ENCODE peak calls at places on chromosome 15, in four cellular contexts. One of them, this sample, is unnamed.

GRCh38 chr15:74053497-74053896 is 28.9 kb downstream of the GOLGA6A start:
- DNase-seq in Peyer's patch: no peak
- DNase-seq in occipital lobe: no peak
- DNase-seq in CD14-positive monocyte: no peak
- DNase-seq in this sample: no peak

GRCh38 chr15:70030851-70031645 is 66.7 kb downstream of the TLE3 start:
- DNase-seq in Peyer's patch: no peak
- DNase-seq in CD14-positive monocyte: peak
- DNase-seq in occipital lobe: no peak
- DNase-seq in this sample: no peak

GRCh38 chr15:77021803-77022381 is 27.0 kb downstream of the PSTPIP1 start:
- DNase-seq in CD14-positive monocyte: no peak
- DNase-seq in occipital lobe: no peak
- DNase-seq in Peyer's patch: peak
- DNase-seq in this sample: no peak

GRCh38 chr15:96849501-96849900 is 519.0 kb downstream of the NR2F2 start:
- DNase-seq in Peyer's patch: no peak
- DNase-seq in CD14-positive monocyte: no peak
- DNase-seq in occipital lobe: no peak
- DNase-seq in this sample: no peak

GRCh38 chr15:32909431-32909830 is 191.6 kb downstream of the GREM1 start:
- DNase-seq in occipital lobe: no peak
- DNase-seq in CD14-positive monocyte: no peak
- DNase-seq in Peyer's patch: no peak
- DNase-seq in this sample: no peak

GRCh38 chr15:32670624-32671022 is 29.1 kb downstream of the SCG5 start:
- DNase-seq in Peyer's patch: no peak
- DNase-seq in occipital lobe: no peak
- DNase-seq in CD14-positive monocyte: no peak
- DNase-seq in this sample: no peak

GRCh38 chr15:90489944-90490343 is 39.8 kb upstream of the CRTC3 start:
- DNase-seq in CD14-positive monocyte: no peak
- DNase-seq in Peyer's patch: no peak
- DNase-seq in occipital lobe: no peak
- DNase-seq in this sample: no peak

GRCh38 chr15:39552546-39552945 is 28.3 kb upstream of the THBS1 start:
- DNase-seq in occipital lobe: no peak
- DNase-seq in CD14-positive monocyte: no peak
- DNase-seq in Peyer's patch: no peak
- DNase-seq in this sample: no peak

GRCh38 chr15:49314729-49315128 is 108.3 kb upstream of the FGF7 start:
- DNase-seq in occipital lobe: no peak
- DNase-seq in Peyer's patch: no peak
- DNase-seq in CD14-positive monocyte: no peak
- DNase-seq in this sample: no peak

GRCh38 chr15:26158176-26158575 is 295.0 kb upstream of the ATP10A start:
- DNase-seq in CD14-positive monocyte: no peak
- DNase-seq in occipital lobe: no peak
- DNase-seq in Peyer's patch: no peak
- DNase-seq in this sample: no peak

GRCh38 chr15:41949400-41950126 is 22.8 kb downstream of the EHD4 start:
- DNase-seq in Peyer's patch: no peak
- DNase-seq in CD14-positive monocyte: no peak
- DNase-seq in occipital lobe: no peak
- DNase-seq in this sample: no peak

GRCh38 chr15:23857028-23857641 is 170.0 kb upstream of the NDN start:
- DNase-seq in CD14-positive monocyte: no peak
- DNase-seq in occipital lobe: no peak
- DNase-seq in Peyer's patch: no peak
- DNase-seq in this sample: peak

GRCh38 chr15:50148362-50148963 is 29.4 kb upstream of the ATP8B4 start:
- DNase-seq in CD14-positive monocyte: no peak
- DNase-seq in occipital lobe: no peak
- DNase-seq in Peyer's patch: no peak
- DNase-seq in this sample: no peak

GRCh38 chr15:93235926-93236781 is 147.1 kb upstream of the RGMA start:
- DNase-seq in CD14-positive monocyte: peak
- DNase-seq in occipital lobe: peak
- DNase-seq in Peyer's patch: no peak
- DNase-seq in this sample: no peak

GRCh38 chr15:78374436-78375393 is 34.6 kb downstream of the CRABP1 start:
- DNase-seq in occipital lobe: no peak
- DNase-seq in CD14-positive monocyte: peak
- DNase-seq in Peyer's patch: no peak
- DNase-seq in this sample: no peak

GRCh38 chr15:67731112-67731761 is 94.1 kb upstream of the SKOR1 start:
- DNase-seq in occipital lobe: no peak
- DNase-seq in CD14-positive monocyte: no peak
- DNase-seq in Peyer's patch: no peak
- DNase-seq in this sample: no peak

GRCh38 chr15:70528270-70528706 is 235.1 kb downstream of the UACA start:
- DNase-seq in CD14-positive monocyte: peak
- DNase-seq in Peyer's patch: peak
- DNase-seq in occipital lobe: no peak
- DNase-seq in this sample: no peak

GRCh38 chr15:40939909-40940801 is 11.0 kb downstream of the DLL4 start:
- DNase-seq in CD14-positive monocyte: no peak
- DNase-seq in occipital lobe: no peak
- DNase-seq in Peyer's patch: no peak
- DNase-seq in this sample: peak

GRCh38 chr15:57109005-57109404 is 190.6 kb downstream of the TCF12 start:
- DNase-seq in CD14-positive monocyte: no peak
- DNase-seq in Peyer's patch: no peak
- DNase-seq in occipital lobe: no peak
- DNase-seq in this sample: no peak

GRCh38 chr15:96361309-96362000 is 31.0 kb downstream of the NR2F2 start:
- DNase-seq in occipital lobe: no peak
- DNase-seq in CD14-positive monocyte: no peak
- DNase-seq in Peyer's patch: no peak
- DNase-seq in this sample: no peak

GRCh38 chr15:81000144-81000625 is 538 bp upstream of the TLNRD1 start:
- DNase-seq in Peyer's patch: no peak
- DNase-seq in occipital lobe: no peak
- DNase-seq in CD14-positive monocyte: no peak
- DNase-seq in this sample: no peak

GRCh38 chr15:51322622-51323296 is 15.6 kb downstream of the CYP19A1 start:
- DNase-seq in CD14-positive monocyte: peak
- DNase-seq in occipital lobe: no peak
- DNase-seq in Peyer's patch: no peak
- DNase-seq in this sample: peak

GRCh38 chr15:87762110-87762509 is 494.4 kb downstream of the NTRK3 start:
- DNase-seq in occipital lobe: no peak
- DNase-seq in CD14-positive monocyte: peak
- DNase-seq in Peyer's patch: no peak
- DNase-seq in this sample: no peak

GRCh38 chr15:96625251-96625650 is 294.8 kb downstream of the NR2F2 start:
- DNase-seq in CD14-positive monocyte: no peak
- DNase-seq in occipital lobe: no peak
- DNase-seq in Peyer's patch: no peak
- DNase-seq in this sample: no peak